ENCODE peak calls at places on chromosomes 16 and 17, in five cellular contexts. W is HepG2, C is GM12878, V is H1, X is HCT116. A is an unnamed sample.

GRCh38 chr16:9955677-9956076 is 226.6 kb downstream of the GRIN2A start:
- DNase-seq in W (no peak), C (no peak), V (no peak), X (no peak), A (no peak)

GRCh38 chr17:32931686-32932085 is 3.7 kb downstream of the TMEM98 start:
- DNase-seq in W (no peak), C (no peak), V (no peak), X (no peak), A (no peak)

GRCh38 chr17:82920715-82921114 is 80.9 kb upstream of the ZNF750 start:
- DNase-seq in W (no peak), C (no peak), V (no peak), X (no peak), A (no peak)

GRCh38 chr17:68771867-68772515 is 170.8 kb upstream of the FAM20A start:
- DNase-seq in W (peak; percentile 71), C (no peak), V (no peak), X (peak; percentile 62), A (peak; percentile 28)

GRCh38 chr17:72705905-72706395 is 386.5 kb downstream of the SLC39A11 start:
- DNase-seq in W (no peak), C (no peak), V (no peak), X (no peak), A (peak; percentile 88)

GRCh38 chr17:45013021-45013997 is 38.1 kb downstream of the DCAKD start:
- DNase-seq in W (no peak), C (no peak), V (peak; percentile 64), X (no peak), A (no peak)

GRCh38 chr17:31654936-31655335 is 204.1 kb downstream of the COPRS start:
- DNase-seq in W (no peak), C (no peak), V (no peak), X (no peak), A (peak; percentile 79)

GRCh38 chr16:50605733-50606430 is 57.7 kb downstream of the NKD1 start:
- DNase-seq in W (no peak), C (no peak), V (no peak), X (no peak), A (no peak)

GRCh38 chr16:87765776-87766484 is at the start of gene KLHDC4:
- DNase-seq in W (peak; percentile 78), C (peak; percentile 38), V (peak; percentile 95), X (peak; percentile 81), A (peak; percentile 94)

DNA sequence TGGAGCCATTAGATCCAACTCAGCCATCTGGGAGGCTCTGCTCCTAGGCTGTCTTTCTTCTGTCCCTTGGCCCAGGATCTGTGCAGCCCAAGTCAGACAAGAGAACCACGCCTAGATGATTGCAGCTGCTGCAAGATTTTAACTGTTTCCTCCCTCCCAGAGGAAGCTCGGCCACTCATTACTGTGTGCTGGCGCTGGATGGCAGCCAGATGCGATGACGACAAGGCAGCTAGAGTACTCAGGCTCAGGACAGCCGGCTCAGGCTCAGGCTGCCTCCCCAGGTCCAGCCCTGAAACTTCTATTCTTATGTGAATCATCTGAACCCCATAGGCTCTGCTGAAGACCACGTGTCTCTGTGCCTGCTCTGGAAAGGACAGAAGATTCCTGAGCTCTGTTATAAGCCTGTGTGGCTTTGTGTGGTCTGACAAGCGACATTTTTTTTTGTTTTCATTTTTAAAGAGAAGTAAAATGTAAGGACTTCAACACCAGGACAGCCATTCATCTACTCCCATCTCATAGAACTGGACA is 32.1 kb upstream of the FBXW10B start:
- DNase-seq in W (peak; percentile 48), C (peak; percentile 33), V (no peak), X (peak; percentile 95), A (peak; percentile 89)
- TF ChIP-seq JUND in W (no peak), C (no peak), V (no peak), X (no peak), A (no peak)

DNA sequence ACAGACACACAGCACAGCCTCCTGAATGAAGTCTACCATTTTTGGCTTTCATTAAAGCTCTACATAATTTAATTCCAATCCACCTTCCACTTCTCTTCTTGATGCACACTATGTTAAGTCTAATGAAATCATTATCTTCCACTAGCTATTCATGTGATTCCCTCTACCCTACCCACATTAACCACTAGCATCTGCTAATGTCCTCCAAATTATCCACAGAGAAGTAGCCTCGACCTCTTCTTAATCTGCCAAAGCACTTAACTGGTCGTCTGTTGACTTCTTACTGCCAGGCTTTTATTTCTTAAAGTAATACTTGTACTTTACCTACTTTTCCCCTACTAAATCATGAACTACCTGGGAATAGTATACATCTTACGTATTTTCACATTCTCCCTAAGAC is 91.8 kb downstream of the NCOR1 start:
- DNase-seq in W (no peak), C (no peak), V (no peak), X (no peak), A (no peak)
- TF ChIP-seq JUND in W (no peak), C (no peak), V (no peak), X (no peak), A (no peak)

GRCh38 chr16:56912746-56913703 is 18.9 kb upstream of the HERPUD1 start:
- DNase-seq in W (no peak), C (no peak), V (no peak), X (no peak), A (no peak)
- TF ChIP-seq JUND in W (no peak), C (no peak), V (no peak), X (no peak), A (no peak)

DNA sequence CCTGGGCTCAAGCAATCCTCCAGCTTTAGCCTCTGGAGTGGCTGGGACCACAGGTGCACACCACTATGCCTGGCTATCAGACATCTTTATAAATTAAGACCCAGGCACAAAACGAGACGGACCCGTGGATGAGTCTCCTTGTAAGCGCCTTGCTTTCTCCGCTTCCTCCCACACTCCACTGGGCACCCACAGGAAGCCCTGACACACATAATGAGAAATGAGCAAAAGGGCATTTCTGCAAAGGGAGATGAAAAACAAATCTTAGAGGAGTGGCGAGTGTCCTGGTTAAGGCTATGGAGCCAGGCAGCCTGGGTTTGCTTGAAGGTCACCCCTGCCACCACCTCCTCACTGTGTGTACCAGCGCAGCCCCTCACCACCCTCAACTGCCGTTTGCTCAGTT is 56.3 kb downstream of the XYLT1 start:
- DNase-seq in W (no peak), C (peak; percentile 32), V (no peak), X (no peak), A (no peak)
- TF ChIP-seq JUND in W (no peak), C (no peak), V (no peak), X (no peak), A (no peak)

DNA sequence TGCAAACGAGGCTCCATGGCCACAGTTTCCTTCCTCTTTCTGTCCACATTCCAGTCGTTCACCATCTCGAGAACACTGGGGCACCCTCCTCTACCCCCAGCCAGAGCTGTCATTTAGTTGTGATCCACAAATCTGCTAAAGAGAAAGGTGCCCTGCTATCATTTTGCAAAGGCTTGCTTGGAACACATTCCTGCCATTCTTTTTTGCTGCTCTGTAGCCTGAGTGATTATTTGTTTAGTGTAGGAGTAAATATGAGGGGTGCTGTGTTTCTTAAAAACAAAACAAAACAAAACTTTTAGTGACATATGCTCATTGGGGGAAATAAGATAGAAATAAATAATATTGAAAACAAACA is 166.7 kb downstream of the PRKCA start:
- DNase-seq in W (peak; percentile 54), C (no peak), V (no peak), X (no peak), A (peak; percentile 18)
- TF ChIP-seq JUND in W (no peak), C (no peak), V (no peak), X (no peak), A (no peak)

DNA sequence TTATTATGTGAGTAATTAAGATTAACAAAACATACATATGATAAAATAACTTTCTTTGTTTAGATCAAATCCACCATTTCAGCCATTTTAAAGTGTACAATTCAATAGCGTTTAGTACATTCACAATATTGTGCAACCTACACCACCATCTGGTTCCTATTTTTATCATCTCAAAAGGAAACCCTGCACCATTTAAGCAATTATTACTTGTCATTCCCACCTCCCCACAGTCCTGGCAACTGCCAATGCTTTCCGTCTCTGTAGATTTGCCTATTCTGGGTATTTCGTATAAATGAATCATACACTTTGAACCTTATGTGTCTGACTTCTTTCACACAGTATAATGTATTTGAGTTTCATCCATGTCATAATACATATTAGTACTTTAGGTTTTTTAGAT is 162.5 kb upstream of the CNTNAP4 start:
- DNase-seq in W (no peak), C (no peak), V (no peak), X (no peak), A (no peak)
- TF ChIP-seq JUND in W (no peak), C (no peak), V (no peak), X (no peak), A (no peak)

GRCh38 chr16:67848118-67848517 is 625 bp upstream of the CENPT start:
- DNase-seq in W (no peak), C (no peak), V (no peak), X (no peak), A (no peak)
- TF ChIP-seq JUND in W (no peak), C (no peak), V (no peak), X (no peak), A (no peak)